ENCODE peak calls at places on chromosomes 5 and 9, in seven cellular contexts. F is Kasumi-1; N is pancreas; T is activated T-helper 1 cell treated with anti-CD3 and anti-CD28 coated beads, Interleukin-12 subunit alpha, Interleukin-12 subunit beta, Interleukin-2, Interleukin-4 antibody, amounts not matched to agents 30 ng/mL and 10 ng/mL and 1 ng/mL, durations not matched to agents 14 hours and 24 hours and 36 hours; A is psoas muscle; R is SK-N-DZ; M is HEK293T. L is an unnamed sample.

GRCh38 chr5:128674837-128675446 is 136.9 kb upstream of the FBN2 start:
- DNase-seq in R (peak), A (peak), F (peak), M (peak), T (no peak), N (peak), L (no peak)

GRCh38 chr5:128015978-128016377 is 67.6 kb upstream of the SLC12A2 start:
- DNase-seq in N (no peak), T (no peak), A (no peak), F (no peak), M (no peak), R (no peak), L (no peak)

GRCh38 chr9:115063058-115063850 is 54.7 kb downstream of the TNC start:
- DNase-seq in F (no peak), A (no peak), N (no peak), M (no peak), R (no peak), T (no peak), L (no peak)

GRCh38 chr9:70073193-70073592 is 29.5 kb downstream of the MAMDC2 start:
- DNase-seq in T (no peak), F (no peak), N (no peak), R (no peak), A (no peak), M (no peak), L (no peak)

GRCh38 chr5:80987078-80987766 is 27.1 kb downstream of the RASGRF2 start:
- DNase-seq in R (no peak), M (no peak), T (no peak), F (no peak), N (no peak), A (no peak), L (no peak)

GRCh38 chr5:149500922-149501582 is 50.2 kb downstream of the CSNK1A1 start:
- DNase-seq in T (no peak), M (no peak), N (no peak), F (no peak), R (no peak), A (no peak), L (no peak)

GRCh38 chr5:139138109-139138508 is 60.1 kb downstream of the SIL1 start:
- DNase-seq in N (no peak), A (no peak), M (no peak), F (no peak), T (no peak), R (no peak), L (no peak)

GRCh38 chr5:759111-759741 is 25.3 kb downstream of the ZDHHC11B start:
- DNase-seq in F (no peak), T (no peak), N (peak), M (no peak), A (peak), R (no peak), L (peak)

GRCh38 chr5:133341915-133342710 is 270.2 kb downstream of the FSTL4 start:
- DNase-seq in T (no peak), A (no peak), F (no peak), N (no peak), R (no peak), M (no peak), L (no peak)

GRCh38 chr9:34501889-34502425 is 20.8 kb downstream of the ENHO start:
- DNase-seq in N (no peak), M (no peak), F (no peak), T (no peak), A (peak), R (peak), L (peak)

GRCh38 chr5:139297439-139298133 is 4.0 kb downstream of the MATR3 start:
- DNase-seq in F (no peak), M (no peak), A (no peak), T (no peak), R (no peak), N (no peak), L (no peak)

GRCh38 chr9:131657890-131658752 is 81.8 kb downstream of the RAPGEF1 start:
- DNase-seq in M (no peak), R (no peak), A (no peak), F (no peak), N (no peak), T (no peak), L (no peak)

L was measured in lung.